ENCODE peak calls at places on chromosomes 11 and 22, in ten cellular contexts. One of them, this sample, is unnamed.

GRCh38 chr11:101686514-101686913 is 102.7 kb upstream of the TRPC6 start:
- DNase-seq in Caki2: peak; percentile 71
- DNase-seq in colonic mucosa: no peak
- DNase-seq in activated CD4-positive, alpha-beta memory T cell treated with anti-CD3 and anti-CD28 coated beads, Interleukin-2, amount 10 ng/mL, durations not matched to agents 7 days and 5 days: no peak
- DNase-seq in body of pancreas: no peak
- DNase-seq in cardiac fibroblast: peak; percentile 90
- DNase-seq in activated T-cell treated with anti-CD3 and anti-CD28 coated beads for 24 hours: no peak
- DNase-seq in stimulated activated CD4-positive, alpha-beta T cell treated with anti-CD3 and anti-CD28 coated beads, Interleukin-12 subunit alpha, Interleukin-12 subunit beta, amount 100 ng/mL, for 24 hours: no peak
- DNase-seq in endothelial cell: no peak
- DNase-seq in suprapubic skin: no peak
- DNase-seq in this sample: no peak

GRCh38 chr11:27723685-27724084 is 23.4 kb upstream of the BDNF start:
- DNase-seq in Caki2: no peak
- DNase-seq in colonic mucosa: no peak
- DNase-seq in activated CD4-positive, alpha-beta memory T cell treated with anti-CD3 and anti-CD28 coated beads, Interleukin-2, amount 10 ng/mL, durations not matched to agents 7 days and 5 days: no peak
- DNase-seq in body of pancreas: no peak
- DNase-seq in cardiac fibroblast: no peak
- DNase-seq in activated T-cell treated with anti-CD3 and anti-CD28 coated beads for 24 hours: no peak
- DNase-seq in stimulated activated CD4-positive, alpha-beta T cell treated with anti-CD3 and anti-CD28 coated beads, Interleukin-12 subunit alpha, Interleukin-12 subunit beta, amount 100 ng/mL, for 24 hours: no peak
- DNase-seq in endothelial cell: no peak
- DNase-seq in suprapubic skin: no peak
- DNase-seq in this sample: no peak

GRCh38 chr11:107592813-107593212 is 1.9 kb downstream of the ELMOD1 start:
- DNase-seq in Caki2: no peak
- DNase-seq in colonic mucosa: no peak
- DNase-seq in activated CD4-positive, alpha-beta memory T cell treated with anti-CD3 and anti-CD28 coated beads, Interleukin-2, amount 10 ng/mL, durations not matched to agents 7 days and 5 days: no peak
- DNase-seq in body of pancreas: no peak
- DNase-seq in cardiac fibroblast: no peak
- DNase-seq in activated T-cell treated with anti-CD3 and anti-CD28 coated beads for 24 hours: no peak
- DNase-seq in stimulated activated CD4-positive, alpha-beta T cell treated with anti-CD3 and anti-CD28 coated beads, Interleukin-12 subunit alpha, Interleukin-12 subunit beta, amount 100 ng/mL, for 24 hours: no peak
- DNase-seq in endothelial cell: no peak
- DNase-seq in suprapubic skin: no peak
- DNase-seq in this sample: no peak

GRCh38 chr11:117724621-117725020 is 72.4 kb downstream of the DSCAML1 start:
- DNase-seq in Caki2: no peak
- DNase-seq in colonic mucosa: no peak
- DNase-seq in activated CD4-positive, alpha-beta memory T cell treated with anti-CD3 and anti-CD28 coated beads, Interleukin-2, amount 10 ng/mL, durations not matched to agents 7 days and 5 days: no peak
- DNase-seq in body of pancreas: no peak
- DNase-seq in cardiac fibroblast: no peak
- DNase-seq in activated T-cell treated with anti-CD3 and anti-CD28 coated beads for 24 hours: no peak
- DNase-seq in stimulated activated CD4-positive, alpha-beta T cell treated with anti-CD3 and anti-CD28 coated beads, Interleukin-12 subunit alpha, Interleukin-12 subunit beta, amount 100 ng/mL, for 24 hours: no peak
- DNase-seq in endothelial cell: no peak
- DNase-seq in suprapubic skin: no peak
- DNase-seq in this sample: no peak

GRCh38 chr22:37601540-37602442 is 6.8 kb upstream of the GGA1 start:
- DNase-seq in Caki2: peak; percentile 98
- DNase-seq in colonic mucosa: peak; percentile 80
- DNase-seq in activated CD4-positive, alpha-beta memory T cell treated with anti-CD3 and anti-CD28 coated beads, Interleukin-2, amount 10 ng/mL, durations not matched to agents 7 days and 5 days: no peak
- DNase-seq in body of pancreas: peak; percentile 89
- DNase-seq in cardiac fibroblast: peak; percentile 35
- DNase-seq in activated T-cell treated with anti-CD3 and anti-CD28 coated beads for 24 hours: no peak
- DNase-seq in stimulated activated CD4-positive, alpha-beta T cell treated with anti-CD3 and anti-CD28 coated beads, Interleukin-12 subunit alpha, Interleukin-12 subunit beta, amount 100 ng/mL, for 24 hours: no peak
- DNase-seq in endothelial cell: no peak
- DNase-seq in suprapubic skin: no peak
- DNase-seq in this sample: no peak

GRCh38 chr22:32644252-32645100 is 157.0 kb upstream of the TIMP3 start:
- DNase-seq in Caki2: no peak
- DNase-seq in colonic mucosa: peak; percentile 30
- DNase-seq in activated CD4-positive, alpha-beta memory T cell treated with anti-CD3 and anti-CD28 coated beads, Interleukin-2, amount 10 ng/mL, durations not matched to agents 7 days and 5 days: peak; percentile 46
- DNase-seq in body of pancreas: peak; percentile 48
- DNase-seq in cardiac fibroblast: peak; percentile 22
- DNase-seq in activated T-cell treated with anti-CD3 and anti-CD28 coated beads for 24 hours: peak; percentile 8
- DNase-seq in stimulated activated CD4-positive, alpha-beta T cell treated with anti-CD3 and anti-CD28 coated beads, Interleukin-12 subunit alpha, Interleukin-12 subunit beta, amount 100 ng/mL, for 24 hours: no peak
- DNase-seq in endothelial cell: peak; percentile 80
- DNase-seq in suprapubic skin: peak; percentile 84
- DNase-seq in this sample: no peak

GRCh38 chr11:2691991-2692841 is 7.6 kb downstream of the KCNQ1OT1 start:
- DNase-seq in Caki2: no peak
- DNase-seq in colonic mucosa: no peak
- DNase-seq in activated CD4-positive, alpha-beta memory T cell treated with anti-CD3 and anti-CD28 coated beads, Interleukin-2, amount 10 ng/mL, durations not matched to agents 7 days and 5 days: no peak
- DNase-seq in body of pancreas: peak; percentile 52
- DNase-seq in cardiac fibroblast: no peak
- DNase-seq in activated T-cell treated with anti-CD3 and anti-CD28 coated beads for 24 hours: no peak
- DNase-seq in stimulated activated CD4-positive, alpha-beta T cell treated with anti-CD3 and anti-CD28 coated beads, Interleukin-12 subunit alpha, Interleukin-12 subunit beta, amount 100 ng/mL, for 24 hours: no peak
- DNase-seq in endothelial cell: no peak
- DNase-seq in suprapubic skin: peak; percentile 48
- DNase-seq in this sample: no peak

GRCh38 chr11:6362868-6363678 is 27.2 kb upstream of the SMPD1 start:
- DNase-seq in Caki2: peak; percentile 56
- DNase-seq in colonic mucosa: peak; percentile 74
- DNase-seq in activated CD4-positive, alpha-beta memory T cell treated with anti-CD3 and anti-CD28 coated beads, Interleukin-2, amount 10 ng/mL, durations not matched to agents 7 days and 5 days: peak; percentile 78
- DNase-seq in body of pancreas: peak; percentile 91
- DNase-seq in cardiac fibroblast: peak; percentile 87
- DNase-seq in activated T-cell treated with anti-CD3 and anti-CD28 coated beads for 24 hours: peak; percentile 66
- DNase-seq in stimulated activated CD4-positive, alpha-beta T cell treated with anti-CD3 and anti-CD28 coated beads, Interleukin-12 subunit alpha, Interleukin-12 subunit beta, amount 100 ng/mL, for 24 hours: peak; percentile 69
- DNase-seq in endothelial cell: peak; percentile 85
- DNase-seq in suprapubic skin: peak; percentile 82
- DNase-seq in this sample: peak; percentile 63

GRCh38 chr11:123654566-123655081 is at the start of gene SCN3B:
- DNase-seq in Caki2: peak; percentile 64
- DNase-seq in colonic mucosa: peak; percentile 73
- DNase-seq in activated CD4-positive, alpha-beta memory T cell treated with anti-CD3 and anti-CD28 coated beads, Interleukin-2, amount 10 ng/mL, durations not matched to agents 7 days and 5 days: no peak
- DNase-seq in body of pancreas: peak; percentile 83
- DNase-seq in cardiac fibroblast: peak; percentile 56
- DNase-seq in activated T-cell treated with anti-CD3 and anti-CD28 coated beads for 24 hours: no peak
- DNase-seq in stimulated activated CD4-positive, alpha-beta T cell treated with anti-CD3 and anti-CD28 coated beads, Interleukin-12 subunit alpha, Interleukin-12 subunit beta, amount 100 ng/mL, for 24 hours: peak; percentile 41
- DNase-seq in endothelial cell: peak; percentile 90
- DNase-seq in suprapubic skin: no peak
- DNase-seq in this sample: no peak

GRCh38 chr11:36793542-36793926 is 195.5 kb upstream of the RAG2 start:
- DNase-seq in Caki2: no peak
- DNase-seq in colonic mucosa: no peak
- DNase-seq in activated CD4-positive, alpha-beta memory T cell treated with anti-CD3 and anti-CD28 coated beads, Interleukin-2, amount 10 ng/mL, durations not matched to agents 7 days and 5 days: no peak
- DNase-seq in body of pancreas: peak; percentile 5
- DNase-seq in cardiac fibroblast: no peak
- DNase-seq in activated T-cell treated with anti-CD3 and anti-CD28 coated beads for 24 hours: no peak
- DNase-seq in stimulated activated CD4-positive, alpha-beta T cell treated with anti-CD3 and anti-CD28 coated beads, Interleukin-12 subunit alpha, Interleukin-12 subunit beta, amount 100 ng/mL, for 24 hours: no peak
- DNase-seq in endothelial cell: peak; percentile 5
- DNase-seq in suprapubic skin: no peak
- DNase-seq in this sample: no peak

GRCh38 chr11:69587454-69588081 is 53.4 kb upstream of the CCND1 start:
- DNase-seq in Caki2: no peak
- DNase-seq in colonic mucosa: no peak
- DNase-seq in activated CD4-positive, alpha-beta memory T cell treated with anti-CD3 and anti-CD28 coated beads, Interleukin-2, amount 10 ng/mL, durations not matched to agents 7 days and 5 days: no peak
- DNase-seq in body of pancreas: no peak
- DNase-seq in cardiac fibroblast: peak; percentile 89
- DNase-seq in activated T-cell treated with anti-CD3 and anti-CD28 coated beads for 24 hours: no peak
- DNase-seq in stimulated activated CD4-positive, alpha-beta T cell treated with anti-CD3 and anti-CD28 coated beads, Interleukin-12 subunit alpha, Interleukin-12 subunit beta, amount 100 ng/mL, for 24 hours: no peak
- DNase-seq in endothelial cell: no peak
- DNase-seq in suprapubic skin: no peak
- DNase-seq in this sample: no peak

GRCh38 chr22:30183271-30183670 is 63.3 kb downstream of the LIF start:
- DNase-seq in Caki2: no peak
- DNase-seq in colonic mucosa: no peak
- DNase-seq in activated CD4-positive, alpha-beta memory T cell treated with anti-CD3 and anti-CD28 coated beads, Interleukin-2, amount 10 ng/mL, durations not matched to agents 7 days and 5 days: no peak
- DNase-seq in body of pancreas: no peak
- DNase-seq in cardiac fibroblast: no peak
- DNase-seq in activated T-cell treated with anti-CD3 and anti-CD28 coated beads for 24 hours: no peak
- DNase-seq in stimulated activated CD4-positive, alpha-beta T cell treated with anti-CD3 and anti-CD28 coated beads, Interleukin-12 subunit alpha, Interleukin-12 subunit beta, amount 100 ng/mL, for 24 hours: no peak
- DNase-seq in endothelial cell: no peak
- DNase-seq in suprapubic skin: no peak
- DNase-seq in this sample: no peak

GRCh38 chr11:22461626-22462025 is 123.4 kb downstream of the SLC17A6 start:
- DNase-seq in Caki2: no peak
- DNase-seq in colonic mucosa: no peak
- DNase-seq in activated CD4-positive, alpha-beta memory T cell treated with anti-CD3 and anti-CD28 coated beads, Interleukin-2, amount 10 ng/mL, durations not matched to agents 7 days and 5 days: no peak
- DNase-seq in body of pancreas: no peak
- DNase-seq in cardiac fibroblast: peak; percentile 42
- DNase-seq in activated T-cell treated with anti-CD3 and anti-CD28 coated beads for 24 hours: no peak
- DNase-seq in stimulated activated CD4-positive, alpha-beta T cell treated with anti-CD3 and anti-CD28 coated beads, Interleukin-12 subunit alpha, Interleukin-12 subunit beta, amount 100 ng/mL, for 24 hours: no peak
- DNase-seq in endothelial cell: no peak
- DNase-seq in suprapubic skin: no peak
- DNase-seq in this sample: no peak

GRCh38 chr22:35400335-35400680 is 368 bp downstream of the MCM5 start:
- DNase-seq in Caki2: no peak
- DNase-seq in colonic mucosa: no peak
- DNase-seq in activated CD4-positive, alpha-beta memory T cell treated with anti-CD3 and anti-CD28 coated beads, Interleukin-2, amount 10 ng/mL, durations not matched to agents 7 days and 5 days: peak; percentile 28
- DNase-seq in body of pancreas: no peak
- DNase-seq in cardiac fibroblast: no peak
- DNase-seq in activated T-cell treated with anti-CD3 and anti-CD28 coated beads for 24 hours: no peak
- DNase-seq in stimulated activated CD4-positive, alpha-beta T cell treated with anti-CD3 and anti-CD28 coated beads, Interleukin-12 subunit alpha, Interleukin-12 subunit beta, amount 100 ng/mL, for 24 hours: peak; percentile 9
- DNase-seq in endothelial cell: peak; percentile 23
- DNase-seq in suprapubic skin: no peak
- DNase-seq in this sample: no peak

GRCh38 chr11:13364388-13364787 is 86.8 kb downstream of the BMAL1 start:
- DNase-seq in Caki2: no peak
- DNase-seq in colonic mucosa: no peak
- DNase-seq in activated CD4-positive, alpha-beta memory T cell treated with anti-CD3 and anti-CD28 coated beads, Interleukin-2, amount 10 ng/mL, durations not matched to agents 7 days and 5 days: no peak
- DNase-seq in body of pancreas: no peak
- DNase-seq in cardiac fibroblast: peak; percentile 24
- DNase-seq in activated T-cell treated with anti-CD3 and anti-CD28 coated beads for 24 hours: no peak
- DNase-seq in stimulated activated CD4-positive, alpha-beta T cell treated with anti-CD3 and anti-CD28 coated beads, Interleukin-12 subunit alpha, Interleukin-12 subunit beta, amount 100 ng/mL, for 24 hours: no peak
- DNase-seq in endothelial cell: no peak
- DNase-seq in suprapubic skin: no peak
- DNase-seq in this sample: no peak

GRCh38 chr11:37988031-37988430 is 1390.0 kb upstream of the RAG2 start:
- DNase-seq in Caki2: no peak
- DNase-seq in colonic mucosa: no peak
- DNase-seq in activated CD4-positive, alpha-beta memory T cell treated with anti-CD3 and anti-CD28 coated beads, Interleukin-2, amount 10 ng/mL, durations not matched to agents 7 days and 5 days: no peak
- DNase-seq in body of pancreas: no peak
- DNase-seq in cardiac fibroblast: peak; percentile 84
- DNase-seq in activated T-cell treated with anti-CD3 and anti-CD28 coated beads for 24 hours: no peak
- DNase-seq in stimulated activated CD4-positive, alpha-beta T cell treated with anti-CD3 and anti-CD28 coated beads, Interleukin-12 subunit alpha, Interleukin-12 subunit beta, amount 100 ng/mL, for 24 hours: no peak
- DNase-seq in endothelial cell: no peak
- DNase-seq in suprapubic skin: no peak
- DNase-seq in this sample: no peak

GRCh38 chr11:46729110-46730027 is 10.4 kb downstream of the F2 start:
- DNase-seq in Caki2: no peak
- DNase-seq in colonic mucosa: no peak
- DNase-seq in activated CD4-positive, alpha-beta memory T cell treated with anti-CD3 and anti-CD28 coated beads, Interleukin-2, amount 10 ng/mL, durations not matched to agents 7 days and 5 days: no peak
- DNase-seq in body of pancreas: no peak
- DNase-seq in cardiac fibroblast: peak; percentile 22
- DNase-seq in activated T-cell treated with anti-CD3 and anti-CD28 coated beads for 24 hours: no peak
- DNase-seq in stimulated activated CD4-positive, alpha-beta T cell treated with anti-CD3 and anti-CD28 coated beads, Interleukin-12 subunit alpha, Interleukin-12 subunit beta, amount 100 ng/mL, for 24 hours: no peak
- DNase-seq in endothelial cell: no peak
- DNase-seq in suprapubic skin: no peak
- DNase-seq in this sample: no peak

GRCh38 chr22:23177197-23177596 is 3.1 kb upstream of the BCR start:
- DNase-seq in Caki2: no peak
- DNase-seq in colonic mucosa: no peak
- DNase-seq in activated CD4-positive, alpha-beta memory T cell treated with anti-CD3 and anti-CD28 coated beads, Interleukin-2, amount 10 ng/mL, durations not matched to agents 7 days and 5 days: no peak
- DNase-seq in body of pancreas: no peak
- DNase-seq in cardiac fibroblast: no peak
- DNase-seq in activated T-cell treated with anti-CD3 and anti-CD28 coated beads for 24 hours: no peak
- DNase-seq in stimulated activated CD4-positive, alpha-beta T cell treated with anti-CD3 and anti-CD28 coated beads, Interleukin-12 subunit alpha, Interleukin-12 subunit beta, amount 100 ng/mL, for 24 hours: no peak
- DNase-seq in endothelial cell: no peak
- DNase-seq in suprapubic skin: no peak
- DNase-seq in this sample: no peak

GRCh38 chr11:134277176-134278001 is 1.2 kb downstream of the GLB1L3 start:
- DNase-seq in Caki2: no peak
- DNase-seq in colonic mucosa: no peak
- DNase-seq in activated CD4-positive, alpha-beta memory T cell treated with anti-CD3 and anti-CD28 coated beads, Interleukin-2, amount 10 ng/mL, durations not matched to agents 7 days and 5 days: peak; percentile 15
- DNase-seq in body of pancreas: no peak
- DNase-seq in cardiac fibroblast: no peak
- DNase-seq in activated T-cell treated with anti-CD3 and anti-CD28 coated beads for 24 hours: no peak
- DNase-seq in stimulated activated CD4-positive, alpha-beta T cell treated with anti-CD3 and anti-CD28 coated beads, Interleukin-12 subunit alpha, Interleukin-12 subunit beta, amount 100 ng/mL, for 24 hours: no peak
- DNase-seq in endothelial cell: peak; percentile 33
- DNase-seq in suprapubic skin: no peak
- DNase-seq in this sample: no peak

GRCh38 chr11:23226331-23226909 is 366.1 kb upstream of the CCDC179 start:
- DNase-seq in Caki2: no peak
- DNase-seq in colonic mucosa: no peak
- DNase-seq in activated CD4-positive, alpha-beta memory T cell treated with anti-CD3 and anti-CD28 coated beads, Interleukin-2, amount 10 ng/mL, durations not matched to agents 7 days and 5 days: no peak
- DNase-seq in body of pancreas: no peak
- DNase-seq in cardiac fibroblast: peak; percentile 26
- DNase-seq in activated T-cell treated with anti-CD3 and anti-CD28 coated beads for 24 hours: no peak
- DNase-seq in stimulated activated CD4-positive, alpha-beta T cell treated with anti-CD3 and anti-CD28 coated beads, Interleukin-12 subunit alpha, Interleukin-12 subunit beta, amount 100 ng/mL, for 24 hours: no peak
- DNase-seq in endothelial cell: no peak
- DNase-seq in suprapubic skin: no peak
- DNase-seq in this sample: no peak

GRCh38 chr11:33721291-33721840 is 14.9 kb downstream of the CD59 start:
- DNase-seq in Caki2: no peak
- DNase-seq in colonic mucosa: no peak
- DNase-seq in activated CD4-positive, alpha-beta memory T cell treated with anti-CD3 and anti-CD28 coated beads, Interleukin-2, amount 10 ng/mL, durations not matched to agents 7 days and 5 days: no peak
- DNase-seq in body of pancreas: no peak
- DNase-seq in cardiac fibroblast: peak; percentile 82
- DNase-seq in activated T-cell treated with anti-CD3 and anti-CD28 coated beads for 24 hours: no peak
- DNase-seq in stimulated activated CD4-positive, alpha-beta T cell treated with anti-CD3 and anti-CD28 coated beads, Interleukin-12 subunit alpha, Interleukin-12 subunit beta, amount 100 ng/mL, for 24 hours: no peak
- DNase-seq in endothelial cell: no peak
- DNase-seq in suprapubic skin: no peak
- DNase-seq in this sample: no peak

GRCh38 chr11:21472256-21472655 is 720.6 kb upstream of the ANO5 start:
- DNase-seq in Caki2: peak; percentile 42
- DNase-seq in colonic mucosa: no peak
- DNase-seq in activated CD4-positive, alpha-beta memory T cell treated with anti-CD3 and anti-CD28 coated beads, Interleukin-2, amount 10 ng/mL, durations not matched to agents 7 days and 5 days: no peak
- DNase-seq in body of pancreas: no peak
- DNase-seq in cardiac fibroblast: peak; percentile 1
- DNase-seq in activated T-cell treated with anti-CD3 and anti-CD28 coated beads for 24 hours: no peak
- DNase-seq in stimulated activated CD4-positive, alpha-beta T cell treated with anti-CD3 and anti-CD28 coated beads, Interleukin-12 subunit alpha, Interleukin-12 subunit beta, amount 100 ng/mL, for 24 hours: no peak
- DNase-seq in endothelial cell: no peak
- DNase-seq in suprapubic skin: no peak
- DNase-seq in this sample: no peak

GRCh38 chr11:65366340-65366773 is 11.8 kb downstream of the TIGD3 start:
- DNase-seq in Caki2: peak; percentile 71
- DNase-seq in colonic mucosa: peak; percentile 53
- DNase-seq in activated CD4-positive, alpha-beta memory T cell treated with anti-CD3 and anti-CD28 coated beads, Interleukin-2, amount 10 ng/mL, durations not matched to agents 7 days and 5 days: peak; percentile 38
- DNase-seq in body of pancreas: peak; percentile 71
- DNase-seq in cardiac fibroblast: peak; percentile 90
- DNase-seq in activated T-cell treated with anti-CD3 and anti-CD28 coated beads for 24 hours: no peak
- DNase-seq in stimulated activated CD4-positive, alpha-beta T cell treated with anti-CD3 and anti-CD28 coated beads, Interleukin-12 subunit alpha, Interleukin-12 subunit beta, amount 100 ng/mL, for 24 hours: no peak
- DNase-seq in endothelial cell: no peak
- DNase-seq in suprapubic skin: no peak
- DNase-seq in this sample: no peak

GRCh38 chr11:66996609-66997273 is 21.6 kb downstream of the C11orf86 start:
- DNase-seq in Caki2: peak; percentile 54
- DNase-seq in colonic mucosa: no peak
- DNase-seq in activated CD4-positive, alpha-beta memory T cell treated with anti-CD3 and anti-CD28 coated beads, Interleukin-2, amount 10 ng/mL, durations not matched to agents 7 days and 5 days: no peak
- DNase-seq in body of pancreas: no peak
- DNase-seq in cardiac fibroblast: peak; percentile 45
- DNase-seq in activated T-cell treated with anti-CD3 and anti-CD28 coated beads for 24 hours: no peak
- DNase-seq in stimulated activated CD4-positive, alpha-beta T cell treated with anti-CD3 and anti-CD28 coated beads, Interleukin-12 subunit alpha, Interleukin-12 subunit beta, amount 100 ng/mL, for 24 hours: no peak
- DNase-seq in endothelial cell: no peak
- DNase-seq in suprapubic skin: no peak
- DNase-seq in this sample: no peak

This sample was measured in effector memory CD8-positive, alpha-beta T cell.